ENCODE peak calls at places on chromosomes 1 and 21, in four cellular contexts. C, H, U and S are unnamed samples.

GRCh38 chr1:28604411-28604810 is 12.3 kb downstream of the RAB42 start:
- DNase-seq in C (no peak), U (no peak), H (no peak), S (no peak)

GRCh38 chr1:219000005-219000404 is 173.7 kb upstream of the LYPLAL1 start:
- DNase-seq in C (no peak), H (no peak), U (no peak), S (no peak)

GRCh38 chr1:193498088-193498605 is 311.7 kb upstream of the B3GALT2 start:
- DNase-seq in U (no peak), H (no peak), C (peak; percentile 64), S (no peak)

GRCh38 chr1:116667577-116668105 is at the start of gene IGSF3:
- DNase-seq in C (peak; percentile 62), U (peak; percentile 77), H (peak; percentile 45), S (peak; percentile 54)

GRCh38 chr1:11483581-11484320 is 4.8 kb downstream of the DISP3 start:
- DNase-seq in U (no peak), C (no peak), H (no peak), S (no peak)

GRCh38 chr1:113459279-113459678 is 69.0 kb downstream of the MAGI3 start:
- DNase-seq in C (peak; percentile 35), U (no peak), H (no peak), S (no peak)

GRCh38 chr1:201882665-201883132 is 6.0 kb upstream of the SHISA4 start:
- DNase-seq in H (no peak), C (peak; percentile 34), U (peak; percentile 21), S (peak; percentile 68)

GRCh38 chr1:27527857-27528700 is 38.1 kb upstream of the WASF2 start:
- DNase-seq in H (peak; percentile 93), C (peak; percentile 24), U (peak; percentile 62), S (no peak)

GRCh38 chr21:36859744-36860501 is 106.5 kb downstream of the HLCS start:
- DNase-seq in H (no peak), U (peak; percentile 41), C (peak; percentile 55), S (peak; percentile 74)